ENCODE peak calls at places on chromosomes 11 and 22, in five cellular contexts. One of them, this sample, is unnamed.

GRCh38 chr11:99693941-99694492 is 673.3 kb downstream of the CNTN5 start:
- DNase-seq in brain microvascular endothelial cell: peak
- DNase-seq in AG04450: peak
- DNase-seq in fibroblast of lung: peak
- DNase-seq in RWPE2: no peak
- DNase-seq in this sample: no peak

GRCh38 chr11:110251837-110252236 is 44.6 kb downstream of the RDX start:
- DNase-seq in brain microvascular endothelial cell: peak
- DNase-seq in AG04450: no peak
- DNase-seq in fibroblast of lung: peak
- DNase-seq in RWPE2: no peak
- DNase-seq in this sample: no peak

GRCh38 chr11:20112291-20113146 is 47.8 kb downstream of the DBX1 start:
- DNase-seq in brain microvascular endothelial cell: peak
- DNase-seq in AG04450: peak
- DNase-seq in fibroblast of lung: peak
- DNase-seq in RWPE2: peak
- DNase-seq in this sample: peak

GRCh38 chr11:70158201-70158600 is 44.9 kb upstream of the FADD start:
- DNase-seq in brain microvascular endothelial cell: peak
- DNase-seq in AG04450: no peak
- DNase-seq in fibroblast of lung: peak
- DNase-seq in RWPE2: no peak
- DNase-seq in this sample: no peak

GRCh38 chr11:103228807-103229206 is 119.6 kb downstream of the DYNC2H1 start:
- DNase-seq in brain microvascular endothelial cell: no peak
- DNase-seq in AG04450: no peak
- DNase-seq in fibroblast of lung: no peak
- DNase-seq in RWPE2: no peak
- DNase-seq in this sample: no peak

GRCh38 chr22:28899199-28899853 is 16.0 kb downstream of the ZNRF3 start:
- DNase-seq in brain microvascular endothelial cell: no peak
- DNase-seq in AG04450: no peak
- DNase-seq in fibroblast of lung: peak
- DNase-seq in RWPE2: peak
- DNase-seq in this sample: no peak

GRCh38 chr22:32203181-32204105 is 1.4 kb downstream of the RFPL2 start:
- DNase-seq in brain microvascular endothelial cell: no peak
- DNase-seq in AG04450: no peak
- DNase-seq in fibroblast of lung: no peak
- DNase-seq in RWPE2: no peak
- DNase-seq in this sample: no peak

GRCh38 chr11:68314203-68314885 is 2.0 kb downstream of the LRP5 start:
- DNase-seq in brain microvascular endothelial cell: no peak
- DNase-seq in AG04450: no peak
- DNase-seq in fibroblast of lung: no peak
- DNase-seq in RWPE2: no peak
- DNase-seq in this sample: no peak

GRCh38 chr11:110379261-110379660 is 50.5 kb upstream of the FDX1 start:
- DNase-seq in brain microvascular endothelial cell: no peak
- DNase-seq in AG04450: no peak
- DNase-seq in fibroblast of lung: no peak
- DNase-seq in RWPE2: no peak
- DNase-seq in this sample: no peak

GRCh38 chr11:130634981-130635473 is 186.6 kb downstream of the ADAMTS15 start:
- DNase-seq in brain microvascular endothelial cell: peak
- DNase-seq in AG04450: no peak
- DNase-seq in fibroblast of lung: peak
- DNase-seq in RWPE2: peak
- DNase-seq in this sample: no peak

GRCh38 chr11:74085542-74085892 is 76.6 kb upstream of the UCP3 start:
- DNase-seq in brain microvascular endothelial cell: no peak
- DNase-seq in AG04450: no peak
- DNase-seq in fibroblast of lung: peak
- DNase-seq in RWPE2: no peak
- DNase-seq in this sample: no peak

GRCh38 chr11:1475841-1476240 is 10.7 kb downstream of the MOB2 start:
- DNase-seq in brain microvascular endothelial cell: no peak
- DNase-seq in AG04450: no peak
- DNase-seq in fibroblast of lung: no peak
- DNase-seq in RWPE2: no peak
- DNase-seq in this sample: peak

GRCh38 chr22:17159504-17159951 is 451 bp upstream of the HDHD5 start:
- DNase-seq in brain microvascular endothelial cell: peak
- DNase-seq in AG04450: no peak
- DNase-seq in fibroblast of lung: peak
- DNase-seq in RWPE2: no peak
- DNase-seq in this sample: peak

GRCh38 chr11:100576044-100577021 is 110.8 kb upstream of the ARHGAP42 start:
- DNase-seq in brain microvascular endothelial cell: peak
- DNase-seq in AG04450: no peak
- DNase-seq in fibroblast of lung: peak
- DNase-seq in RWPE2: no peak
- DNase-seq in this sample: no peak

GRCh38 chr22:39474351-39474991 is 17.7 kb downstream of the MGAT3 start:
- DNase-seq in brain microvascular endothelial cell: no peak
- DNase-seq in AG04450: no peak
- DNase-seq in fibroblast of lung: no peak
- DNase-seq in RWPE2: no peak
- DNase-seq in this sample: no peak

GRCh38 chr11:2146051-2146450 is 6.9 kb upstream of the IGF2 start:
- DNase-seq in brain microvascular endothelial cell: no peak
- DNase-seq in AG04450: no peak
- DNase-seq in fibroblast of lung: no peak
- DNase-seq in RWPE2: no peak
- DNase-seq in this sample: no peak

GRCh38 chr22:25909988-25910387 is 168.0 kb downstream of the MYO18B start:
- DNase-seq in brain microvascular endothelial cell: no peak
- DNase-seq in AG04450: no peak
- DNase-seq in fibroblast of lung: no peak
- DNase-seq in RWPE2: no peak
- DNase-seq in this sample: no peak

GRCh38 chr11:123478352-123478986 is 48.4 kb downstream of the GRAMD1B start:
- DNase-seq in brain microvascular endothelial cell: peak
- DNase-seq in AG04450: peak
- DNase-seq in fibroblast of lung: peak
- DNase-seq in RWPE2: no peak
- DNase-seq in this sample: no peak

GRCh38 chr11:59776210-59777066 is 21.3 kb downstream of the STX3 start:
- DNase-seq in brain microvascular endothelial cell: peak
- DNase-seq in AG04450: peak
- DNase-seq in fibroblast of lung: peak
- DNase-seq in RWPE2: no peak
- DNase-seq in this sample: no peak

DNA sequence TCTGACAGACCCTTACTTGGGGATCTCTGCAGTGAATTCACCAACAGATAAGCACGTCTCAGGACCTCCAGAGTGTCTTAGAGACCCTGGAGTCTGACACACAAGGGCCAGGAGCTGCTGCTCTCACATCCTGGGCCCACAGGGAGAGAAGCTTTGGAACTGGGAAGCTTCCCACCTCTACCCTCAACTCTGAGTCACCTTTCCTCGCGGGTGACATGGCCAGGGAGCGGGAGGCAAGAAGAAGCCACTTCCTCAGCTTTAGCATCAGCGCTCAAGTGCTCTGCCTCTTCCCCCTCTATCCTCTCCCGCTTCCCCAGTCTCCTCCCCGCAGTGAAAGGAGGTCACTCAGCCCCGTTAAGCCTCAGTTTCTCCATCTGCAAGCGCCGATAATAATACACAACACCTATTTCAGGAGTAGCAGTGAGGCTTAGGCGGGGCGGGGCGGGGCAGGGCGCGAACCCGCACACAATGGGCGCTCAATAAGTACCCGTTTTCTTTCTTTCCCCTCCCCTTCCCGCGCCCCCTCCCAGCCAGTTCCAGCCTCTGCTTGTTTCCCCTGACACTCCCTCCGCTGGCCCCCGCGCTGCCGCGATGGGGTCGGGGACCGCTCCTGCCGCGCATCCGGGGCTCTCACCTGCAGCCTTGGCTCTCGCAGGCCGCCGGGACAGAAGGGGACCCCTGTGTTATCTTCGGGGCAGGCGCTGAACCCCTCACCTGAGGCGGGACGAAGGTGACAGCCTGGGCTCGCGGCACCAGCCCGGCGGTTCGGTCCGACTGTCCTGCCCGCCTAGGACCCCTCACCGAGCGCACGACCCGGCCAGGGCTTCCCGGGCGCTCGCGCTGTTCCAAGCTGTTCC is 937 bp downstream of the GDPD5 start:
- DNase-seq in brain microvascular endothelial cell: no peak
- DNase-seq in AG04450: no peak
- DNase-seq in fibroblast of lung: peak
- DNase-seq in RWPE2: no peak
- DNase-seq in this sample: no peak
- H3K27ac ChIP-seq in brain microvascular endothelial cell: no peak
- H3K27ac ChIP-seq in AG04450: no peak
- H3K27ac ChIP-seq in fibroblast of lung: no peak
- H3K27ac ChIP-seq in RWPE2: no peak
- H3K27ac ChIP-seq in this sample: no peak

GRCh38 chr11:85809881-85810280 is 1.1 kb downstream of the SYTL2 start:
- DNase-seq in brain microvascular endothelial cell: peak
- DNase-seq in AG04450: no peak
- DNase-seq in fibroblast of lung: no peak
- DNase-seq in RWPE2: no peak
- DNase-seq in this sample: no peak
- TF ChIP-seq CTCF in brain microvascular endothelial cell: peak
- TF ChIP-seq CTCF in AG04450: peak
- TF ChIP-seq CTCF in fibroblast of lung: peak
- TF ChIP-seq CTCF in RWPE2: no peak
- TF ChIP-seq CTCF in this sample: no peak

GRCh38 chr11:124642628-124643027 is 20.0 kb downstream of the TBRG1 start:
- DNase-seq in brain microvascular endothelial cell: no peak
- DNase-seq in AG04450: no peak
- DNase-seq in fibroblast of lung: no peak
- DNase-seq in RWPE2: no peak
- DNase-seq in this sample: no peak

GRCh38 chr11:124640660-124641059 is 18.0 kb downstream of the TBRG1 start:
- DNase-seq in brain microvascular endothelial cell: no peak
- DNase-seq in AG04450: no peak
- DNase-seq in fibroblast of lung: no peak
- DNase-seq in RWPE2: no peak
- DNase-seq in this sample: no peak

GRCh38 chr11:124643605-124644425 is 21.2 kb downstream of the TBRG1 start:
- DNase-seq in brain microvascular endothelial cell: peak
- DNase-seq in AG04450: peak
- DNase-seq in fibroblast of lung: peak
- DNase-seq in RWPE2: no peak
- DNase-seq in this sample: no peak

GRCh38 chr11:124644426-124645280 is 22.0 kb downstream of the TBRG1 start:
- DNase-seq in brain microvascular endothelial cell: peak
- DNase-seq in AG04450: no peak
- DNase-seq in fibroblast of lung: peak
- DNase-seq in RWPE2: no peak
- DNase-seq in this sample: peak

GRCh38 chr11:124643042-124643604 is 20.5 kb downstream of the TBRG1 start:
- DNase-seq in brain microvascular endothelial cell: no peak
- DNase-seq in AG04450: no peak
- DNase-seq in fibroblast of lung: no peak
- DNase-seq in RWPE2: no peak
- DNase-seq in this sample: no peak
- H3K4me3 ChIP-seq in brain microvascular endothelial cell: no peak
- H3K4me3 ChIP-seq in AG04450: no peak
- H3K4me3 ChIP-seq in fibroblast of lung: no peak
- H3K4me3 ChIP-seq in RWPE2: no peak
- H3K4me3 ChIP-seq in this sample: no peak

DNA sequence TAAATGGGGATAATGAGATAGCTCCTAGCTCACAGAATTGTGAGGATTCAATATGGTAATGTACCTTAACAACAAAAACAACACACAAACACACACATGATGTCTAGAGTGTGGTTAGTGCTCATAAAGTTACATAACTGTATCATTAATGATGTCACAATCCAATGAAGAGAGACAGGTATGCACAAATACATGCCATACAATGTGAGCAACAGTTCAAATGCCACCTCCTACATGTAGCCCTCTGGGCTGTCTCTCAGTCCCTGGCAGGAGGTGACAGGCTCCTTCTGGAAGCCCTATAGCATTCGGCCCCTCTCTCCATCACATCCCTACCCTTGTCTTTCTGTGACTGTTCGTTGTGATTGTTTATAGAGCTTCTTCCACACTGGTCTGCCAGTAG is 8.3 kb upstream of the MICALL1 start:
- DNase-seq in brain microvascular endothelial cell: no peak
- DNase-seq in AG04450: no peak
- DNase-seq in fibroblast of lung: no peak
- DNase-seq in RWPE2: no peak
- DNase-seq in this sample: no peak
- H3K27ac ChIP-seq in brain microvascular endothelial cell: no peak
- H3K27ac ChIP-seq in AG04450: no peak
- H3K27ac ChIP-seq in fibroblast of lung: no peak
- H3K27ac ChIP-seq in RWPE2: peak
- H3K27ac ChIP-seq in this sample: no peak

GRCh38 chr11:17827006-17827405 is 92.4 kb downstream of the KCNC1 start:
- DNase-seq in brain microvascular endothelial cell: no peak
- DNase-seq in AG04450: no peak
- DNase-seq in fibroblast of lung: no peak
- DNase-seq in RWPE2: no peak
- DNase-seq in this sample: no peak
- TF ChIP-seq CTCF in brain microvascular endothelial cell: peak
- TF ChIP-seq CTCF in AG04450: peak
- TF ChIP-seq CTCF in fibroblast of lung: no peak
- TF ChIP-seq CTCF in RWPE2: peak
- TF ChIP-seq CTCF in this sample: peak

GRCh38 chr22:31082606-31083376 is 1.7 kb downstream of the SMTN start:
- DNase-seq in brain microvascular endothelial cell: peak
- DNase-seq in AG04450: no peak
- DNase-seq in fibroblast of lung: peak
- DNase-seq in RWPE2: peak
- DNase-seq in this sample: peak
- H3K4me3 ChIP-seq in brain microvascular endothelial cell: peak
- H3K4me3 ChIP-seq in AG04450: peak
- H3K4me3 ChIP-seq in fibroblast of lung: peak
- H3K4me3 ChIP-seq in RWPE2: peak
- H3K4me3 ChIP-seq in this sample: peak